ENCODE peak calls at places on chromosomes 2 and 18, in seven cellular contexts. I is kidney, C is uterus, W is tibial nerve, R is A549, P is tibial artery, M is caudate nucleus. Y is an unnamed sample.

GRCh38 chr18:80203243-80203642 is 44.1 kb downstream of the PARD6G start:
- DNase-seq in R (no peak), C (no peak), M (no peak), P (no peak), I (no peak), W (no peak), Y (no peak)

GRCh38 chr18:7155887-7156286 is 38.3 kb upstream of the LAMA1 start:
- DNase-seq in P (no peak), C (no peak), R (no peak), W (no peak), I (no peak), M (no peak), Y (no peak)

GRCh38 chr2:102992607-102993006 is 230.8 kb downstream of the TMEM182 start:
- DNase-seq in C (no peak), W (no peak), R (no peak), P (no peak), I (no peak), M (no peak), Y (no peak)

GRCh38 chr2:222017232-222017631 is 281.6 kb downstream of the PAX3 start:
- DNase-seq in I (no peak), P (no peak), W (no peak), M (no peak), C (no peak), R (no peak), Y (no peak)

GRCh38 chr2:228589115-228589514 is 407.6 kb upstream of the SPHKAP start:
- DNase-seq in R (no peak), P (no peak), C (no peak), M (no peak), W (no peak), I (no peak), Y (no peak)

GRCh38 chr2:136134126-136134525 is 16.2 kb upstream of the CXCR4 start:
- DNase-seq in P (no peak), R (no peak), M (no peak), W (no peak), I (no peak), C (no peak), Y (no peak)

GRCh38 chr2:26346454-26347053 is at the start of gene ADGRF3:
- DNase-seq in R (no peak), C (peak; percentile 41), W (no peak), M (peak; percentile 55), P (peak; percentile 44), I (peak; percentile 81), Y (peak; percentile 72)

GRCh38 chr18:63454497-63454896 is 22.3 kb upstream of the SERPINB5 start:
- DNase-seq in R (peak; percentile 28), I (no peak), P (no peak), C (no peak), W (no peak), M (no peak), Y (no peak)

GRCh38 chr2:127104166-127104660 is 2.7 kb downstream of the BIN1 start:
- DNase-seq in W (no peak), C (no peak), M (no peak), I (peak; percentile 29), R (no peak), P (no peak), Y (peak; percentile 63)

GRCh38 chr2:206011795-206012194 is 74.2 kb downstream of the INO80D start:
- DNase-seq in M (no peak), P (no peak), C (no peak), R (no peak), I (no peak), W (no peak), Y (no peak)

GRCh38 chr2:105437708-105438103 is 38.9 kb upstream of the FHL2 start:
- DNase-seq in M (no peak), P (no peak), R (no peak), I (no peak), C (no peak), W (no peak), Y (no peak)
- H3K27ac ChIP-seq in M (no peak overlapping the region), P (no peak overlapping the region), R (no peak overlapping the region), I (no peak overlapping the region), C (peak overlapping the region; percentile 61), W (no peak overlapping the region), Y (no peak overlapping the region)

GRCh38 chr18:23227729-23228075 is 92.4 kb downstream of the CABLES1 start:
- DNase-seq in C (no peak), R (no peak), P (no peak), I (no peak), W (no peak), M (no peak), Y (no peak)

GRCh38 chr18:23230688-23231087 is 95.4 kb downstream of the CABLES1 start:
- DNase-seq in M (no peak), W (no peak), C (no peak), R (no peak), I (no peak), P (peak; percentile 74), Y (no peak)

GRCh38 chr18:23231340-23232021 is 96.2 kb downstream of the CABLES1 start:
- DNase-seq in W (peak; percentile 47), M (no peak), C (peak; percentile 72), P (peak; percentile 91), I (peak; percentile 84), R (no peak), Y (peak; percentile 81)

GRCh38 chr18:23228102-23229051 is 93.1 kb downstream of the CABLES1 start:
- DNase-seq in R (no peak), C (peak; percentile 65), P (peak; percentile 51), M (no peak), W (no peak), I (no peak), Y (no peak)

GRCh38 chr18:23229472-23229871 is 94.2 kb downstream of the CABLES1 start:
- DNase-seq in R (no peak), W (no peak), C (no peak), I (no peak), P (no peak), M (no peak), Y (no peak)
- H3K27ac ChIP-seq in R (no peak overlapping the region), W (peak overlapping the region; percentile 91), C (peak overlapping the region; percentile 84), I (peak overlapping the region; percentile 20), P (peak overlapping the region; percentile 90), M (no peak overlapping the region), Y (peak overlapping the region; percentile 82)

DNA sequence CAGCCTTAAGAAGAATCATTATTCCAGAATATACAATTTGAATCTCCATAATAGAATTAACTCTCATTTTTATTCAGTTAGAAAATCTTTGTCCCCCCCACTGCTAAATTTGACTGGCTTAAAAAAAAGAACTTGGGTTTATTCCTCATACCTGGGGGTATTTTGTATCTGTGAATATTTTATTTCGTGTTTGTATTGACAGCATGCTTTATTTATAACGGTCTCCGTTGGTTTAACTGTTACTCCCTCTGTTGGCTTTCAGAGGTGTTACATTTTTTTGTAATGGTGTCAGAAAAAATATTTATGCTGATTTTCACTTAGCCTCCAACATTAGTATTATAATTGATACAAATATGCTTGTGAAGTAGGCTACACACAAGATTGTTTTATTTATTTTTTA is 109.1 kb downstream of the HAUS1 start:
- DNase-seq in W (no peak), P (no peak), R (peak; percentile 40), C (no peak), M (no peak), I (no peak), Y (no peak)
- H3K27ac ChIP-seq in W (no peak overlapping the region), P (no peak overlapping the region), R (no peak overlapping the region), C (no peak overlapping the region), M (no peak overlapping the region), I (no peak overlapping the region), Y (no peak overlapping the region)

DNA sequence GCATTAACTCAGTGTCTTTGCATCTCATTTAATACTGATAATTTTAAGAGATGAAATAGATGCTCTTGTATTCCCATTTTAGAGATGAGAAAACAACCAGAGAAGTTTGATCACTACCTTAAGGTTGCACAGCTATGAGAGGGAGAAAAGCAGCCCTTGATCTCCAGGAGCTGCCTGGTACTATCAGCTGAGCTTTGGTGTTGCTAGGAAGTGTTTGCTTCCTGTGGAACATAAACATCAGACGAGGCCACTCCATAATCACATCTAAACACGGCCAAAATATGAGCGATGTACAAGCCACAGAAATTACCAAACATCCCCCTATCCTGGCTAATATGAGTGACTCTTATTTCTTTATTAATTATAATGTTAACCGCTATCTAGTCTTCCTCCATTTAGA is 620 bp upstream of the WDFY1 start:
- DNase-seq in C (no peak), P (no peak), M (no peak), W (no peak), I (no peak), R (no peak), Y (no peak)
- H3K27ac ChIP-seq in C (no peak overlapping the region), P (no peak overlapping the region), M (no peak overlapping the region), W (peak overlapping the region; percentile 98), I (no peak overlapping the region), R (no peak overlapping the region), Y (peak overlapping the region; percentile 92)

DNA sequence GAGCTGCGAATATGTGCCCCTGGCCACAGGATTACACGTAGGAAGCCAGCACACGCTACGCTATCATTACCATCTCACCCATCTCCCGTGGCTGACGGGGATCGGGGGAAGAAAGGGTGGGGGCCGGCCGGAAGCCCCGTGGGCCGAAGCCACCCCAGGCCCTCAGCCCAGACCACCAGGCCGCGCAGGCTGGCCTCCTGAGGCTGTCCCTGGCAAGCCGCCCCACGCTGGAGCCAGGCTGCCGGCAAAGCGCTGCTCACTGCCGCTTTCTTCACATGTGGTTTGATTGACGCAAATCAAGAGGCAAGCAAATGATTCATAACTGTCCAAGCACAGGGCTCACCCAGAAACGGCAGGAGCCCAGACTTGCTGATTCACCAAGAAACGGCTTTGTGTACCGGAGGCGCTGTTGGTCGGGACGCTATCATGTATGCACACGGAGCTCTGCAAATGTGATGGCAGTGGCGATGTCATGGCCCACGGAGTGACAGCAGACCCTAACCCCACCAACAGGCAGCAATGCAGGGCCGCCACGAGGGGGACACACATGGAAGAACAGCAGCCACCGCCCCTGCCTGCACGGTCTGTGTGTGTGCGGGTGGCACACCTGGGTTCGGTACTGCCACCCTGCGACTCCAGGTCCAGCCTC is 125.7 kb downstream of the HDAC4 start:
- DNase-seq in R (peak; percentile 82), M (peak; percentile 47), C (peak; percentile 65), W (peak; percentile 69), I (peak; percentile 90), P (peak; percentile 89), Y (peak; percentile 87)
- H3K27ac ChIP-seq in R (peak overlapping the region; percentile 99), M (peak overlapping the region; percentile 68), C (peak overlapping the region; percentile 70), W (peak overlapping the region; percentile 93), I (no peak overlapping the region), P (peak overlapping the region; percentile 70), Y (peak overlapping the region; percentile 87)

DNA sequence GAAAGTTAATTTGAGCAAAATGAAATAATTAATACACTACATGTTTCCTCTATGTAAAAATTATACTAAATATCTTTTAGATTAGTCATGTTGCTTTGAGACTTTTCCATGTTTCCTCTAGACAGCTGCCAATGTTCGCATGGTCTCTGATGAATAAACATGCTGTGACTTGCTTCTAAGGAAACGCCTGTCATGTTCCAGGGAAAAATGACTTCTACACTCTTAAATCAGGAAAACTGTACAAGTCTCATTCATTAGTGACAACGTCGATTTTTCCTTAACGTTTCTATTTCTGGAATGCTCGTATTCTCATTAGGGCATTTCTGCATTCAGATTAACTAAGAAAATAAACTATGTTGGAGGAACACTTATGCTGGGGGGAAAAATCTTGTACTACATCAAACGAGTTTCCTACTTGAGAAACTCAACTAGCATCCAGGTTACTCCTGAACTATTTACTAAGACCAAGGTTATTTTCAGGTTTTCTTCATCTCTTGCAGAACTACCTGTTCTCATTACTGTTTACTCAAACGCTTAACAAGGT is 1.6 kb downstream of the COBLL1 start:
- DNase-seq in W (no peak), C (no peak), I (no peak), R (no peak), M (no peak), P (peak; percentile 43), Y (no peak)
- H3K27ac ChIP-seq in W (peak overlapping the region; percentile 97), C (peak overlapping the region; percentile 81), I (peak overlapping the region; percentile 98), R (no peak overlapping the region), M (peak overlapping the region; percentile 40), P (peak overlapping the region; percentile 98), Y (peak overlapping the region; percentile 98)